ENCODE peak calls at places on chromosomes 11 and 22, in four cellular contexts. C is AG08396, Z is progenitor cell of endocrine pancreas, B is small intestine. F is an unnamed sample.

GRCh38 chr11:109422755-109423113 is 744 bp downstream of the C11orf87 start:
- DNase-seq in C (peak), Z (no peak), B (no peak), F (peak)

GRCh38 chr11:120229451-120230424 is 10.2 kb upstream of the POU2F3 start:
- DNase-seq in C (no peak), Z (no peak), B (peak), F (peak)

GRCh38 chr11:720017-720641 is 14.1 kb downstream of the EPS8L2 start:
- DNase-seq in C (no peak), Z (no peak), B (no peak), F (peak)

GRCh38 chr11:78131956-78132355 is 7.5 kb downstream of the ALG8 start:
- DNase-seq in C (peak), Z (no peak), B (no peak), F (peak)

GRCh38 chr11:20029193-20029592 is 131.1 kb downstream of the DBX1 start:
- DNase-seq in C (no peak), Z (no peak), B (no peak), F (no peak)

GRCh38 chr22:27727673-27728451 is 73.7 kb downstream of the MN1 start:
- DNase-seq in C (no peak), Z (no peak), B (no peak), F (no peak)

GRCh38 chr11:3192511-3193372 is 25.9 kb downstream of the MRGPRG start:
- DNase-seq in C (no peak), Z (no peak), B (no peak), F (no peak)

GRCh38 chr11:57546869-57547518 is 9.6 kb downstream of the SMTNL1 start:
- DNase-seq in C (peak), Z (no peak), B (peak), F (peak)

GRCh38 chr11:127789887-127790286 is 789.3 kb upstream of the KIRREL3 start:
- DNase-seq in C (no peak), Z (no peak), B (no peak), F (no peak)

GRCh38 chr11:3156282-3156660 is 8.8 kb downstream of the OSBPL5 start:
- DNase-seq in C (no peak), Z (no peak), B (no peak), F (no peak)

GRCh38 chr11:68146704-68147474 is 25.7 kb upstream of the CHKA start:
- DNase-seq in C (peak), Z (peak), B (peak), F (peak)

GRCh38 chr22:49052023-49052538 is 775.6 kb downstream of the BRD1 start:
- DNase-seq in C (no peak), Z (no peak), B (peak), F (no peak)

GRCh38 chr22:22802346-22802970 is 85.2 kb upstream of the IGLL5 start:
- DNase-seq in C (no peak), Z (no peak), B (peak), F (no peak)

GRCh38 chr11:119486016-119486415 is 63.0 kb upstream of the THY1 start:
- DNase-seq in C (no peak), Z (no peak), B (no peak), F (no peak)

GRCh38 chr11:128701086-128701485 is 7.2 kb downstream of the FLI1 start:
- DNase-seq in C (no peak), Z (no peak), B (no peak), F (no peak)

GRCh38 chr22:30444632-30445437 is 19.3 kb downstream of the MTFP1 start:
- DNase-seq in C (peak), Z (peak), B (peak), F (peak)

GRCh38 chr22:40855960-40856512 is 403 bp downstream of the ST13 start:
- DNase-seq in C (peak), Z (peak), B (peak), F (peak)

GRCh38 chr11:118002010-118002540 is 15.9 kb downstream of the IL10RA start:
- DNase-seq in C (no peak), Z (no peak), B (peak), F (no peak)

GRCh38 chr11:113474362-113475159 is 637 bp downstream of the DRD2 start:
- DNase-seq in C (peak), Z (peak), B (peak), F (peak)

GRCh38 chr11:118074785-118075184 is 2.1 kb upstream of the TMPRSS4 start:
- DNase-seq in C (no peak), Z (no peak), B (peak), F (no peak)

GRCh38 chr11:2799881-2800654 is 85.5 kb downstream of the CDKN1C start:
- DNase-seq in C (no peak), Z (peak), B (no peak), F (no peak)

GRCh38 chr11:94766656-94767291 is 1.4 kb upstream of the AMOTL1 start:
- DNase-seq in C (no peak), Z (no peak), B (no peak), F (no peak)

GRCh38 chr11:46353706-46354105 is 6.4 kb downstream of the DGKZ start:
- DNase-seq in C (no peak), Z (no peak), B (no peak), F (no peak)

GRCh38 chr11:46356911-46357482 is 9.7 kb downstream of the DGKZ start:
- DNase-seq in C (no peak), Z (no peak), B (no peak), F (peak)

GRCh38 chr11:7154881-7155344 is 66.1 kb downstream of the RBMXL2 start:
- DNase-seq in C (no peak), Z (no peak), B (no peak), F (peak)

GRCh38 chr11:100876826-100877545 is 189.9 kb downstream of the ARHGAP42 start:
- DNase-seq in C (peak), Z (no peak), B (no peak), F (peak)

GRCh38 chr11:114774599-114775365 is 96.5 kb downstream of the NXPE2 start:
- DNase-seq in C (peak), Z (peak), B (peak), F (peak)

GRCh38 chr22:28873183-28873964 is 10.0 kb upstream of the ZNRF3 start:
- DNase-seq in C (peak), Z (no peak), B (no peak), F (no peak)

GRCh38 chr11:111469200-111469599 is 43.0 kb downstream of the BTG4 start:
- DNase-seq in C (no peak), Z (no peak), B (no peak), F (no peak)

GRCh38 chr11:8839957-8840945 is 70.7 kb upstream of the AKIP1 start:
- DNase-seq in C (no peak), Z (peak), B (peak), F (no peak)

GRCh38 chr11:30567148-30567547 is 19.0 kb downstream of the MPPED2 start:
- DNase-seq in C (no peak), Z (no peak), B (no peak), F (no peak)

GRCh38 chr11:4048340-4048739 is 46.3 kb upstream of the RRM1 start:
- DNase-seq in C (no peak), Z (no peak), B (no peak), F (no peak)

GRCh38 chr22:36583546-36583945 is 54.6 kb upstream of the EIF3D start:
- DNase-seq in C (no peak), Z (no peak), B (no peak), F (no peak)

F was measured in AG20443.